ENCODE peak calls at places on chromosomes 12 and 14, in eight cellular contexts. V is adrenal gland, L is uterus, H is GM23338, M is PC-3, E is left lung, B is heart right ventricle, Q is Caco-2. P is an unnamed sample. For H3K36me3, the result is how much of the 10 kb centered on the place peaks cover.

GRCh38 chr12:25707056-25707455 is 154.0 kb upstream of the LMNTD1 start:
- DNase-seq in V (no peak), L (no peak), H (no peak), M (no peak), E (no peak), B (no peak), Q (no peak), P (no peak)

GRCh38 chr14:68377459-68377858 is 415.4 kb downstream of the ZFP36L1 start:
- DNase-seq in V (peak), L (peak), H (no peak), M (no peak), E (peak), B (peak), Q (peak), P (no peak)

GRCh38 chr12:69994593-69995222 is 169.7 kb downstream of the MYRFL start:
- DNase-seq in V (peak), L (no peak), H (no peak), M (no peak), E (no peak), B (no peak), Q (no peak), P (peak)

GRCh38 chr12:121803861-121804416 is at the start of gene SETD1B:
- DNase-seq in V (peak), L (peak), H (peak), M (peak), E (peak), B (peak), Q (peak), P (peak)

GRCh38 chr14:96162265-96162664 is 42.4 kb upstream of the BDKRB2 start:
- DNase-seq in V (no peak), L (no peak), H (no peak), M (no peak), E (no peak), B (no peak), Q (no peak), P (no peak)

GRCh38 chr12:119627686-119628085 is 34.1 kb downstream of the TMEM233 start:
- DNase-seq in V (no peak), L (no peak), H (no peak), M (no peak), E (no peak), B (no peak), Q (no peak), P (no peak)

GRCh38 chr12:100460702-100461101 is 13.0 kb upstream of the NR1H4 start:
- DNase-seq in V (no peak), L (no peak), H (peak), M (no peak), E (no peak), B (no peak), Q (no peak), P (no peak)

GRCh38 chr12:22684526-22685118 is 59.7 kb downstream of the ETNK1 start:
- DNase-seq in V (no peak), L (no peak), H (peak), M (peak), E (no peak), B (no peak), Q (no peak), P (peak)

GRCh38 chr12:111367661-111368221 is 1.2 kb downstream of the PHETA1 start:
- DNase-seq in V (peak), L (no peak), H (no peak), M (peak), E (no peak), B (no peak), Q (peak), P (no peak)

GRCh38 chr12:33277386-33277785 is 162.2 kb downstream of the SYT10 start:
- DNase-seq in V (no peak), L (no peak), H (no peak), M (no peak), E (no peak), B (no peak), Q (no peak), P (no peak)

GRCh38 chr12:481422-481821 is 21.7 kb downstream of the B4GALNT3 start:
- DNase-seq in V (peak), L (peak), H (no peak), M (no peak), E (no peak), B (peak), Q (peak), P (peak)

GRCh38 chr14:91252901-91253794 is 8.6 kb upstream of the GPR68 start:
- DNase-seq in V (no peak), L (peak), H (peak), M (peak), E (peak), B (no peak), Q (no peak), P (no peak)

GRCh38 chr12:106682594-106683234 is 91.8 kb upstream of the RIC8B start:
- DNase-seq in V (no peak), L (no peak), H (peak), M (peak), E (no peak), B (no peak), Q (no peak), P (no peak)

GRCh38 chr14:102799684-102800562 is 22.7 kb downstream of the TRAF3 start:
- DNase-seq in V (no peak), L (no peak), H (no peak), M (no peak), E (no peak), B (no peak), Q (no peak), P (no peak)

GRCh38 chr14:47186491-47186890 is 488.9 kb downstream of the MDGA2 start:
- DNase-seq in V (no peak), L (no peak), H (no peak), M (no peak), E (no peak), B (no peak), Q (no peak), P (peak)

GRCh38 chr12:40469736-40470135 is 222.5 kb upstream of the CNTN1 start:
- DNase-seq in V (no peak), L (no peak), H (no peak), M (no peak), E (no peak), B (no peak), Q (no peak), P (no peak)

GRCh38 chr12:15477761-15478160 is 155.5 kb downstream of the PTPRO start:
- DNase-seq in V (no peak), L (no peak), H (no peak), M (no peak), E (no peak), B (no peak), Q (no peak), P (no peak)

GRCh38 chr14:43356382-43356781 is 1150.7 kb downstream of the FSCB start:
- DNase-seq in V (no peak), L (no peak), H (no peak), M (no peak), E (no peak), B (no peak), Q (no peak), P (no peak)

GRCh38 chr12:111126331-111126730 is 206.0 kb upstream of the MYL2 start:
- DNase-seq in V (peak), L (no peak), H (no peak), M (no peak), E (peak), B (peak), Q (no peak), P (no peak)

GRCh38 chr12:53299101-53299453 is 418 bp upstream of the MYG1 start:
- DNase-seq in V (peak), L (no peak), H (no peak), M (peak), E (peak), B (no peak), Q (peak), P (peak)

GRCh38 chr12:52992699-52993557 is 13.3 kb upstream of the EIF4B start:
- DNase-seq in V (no peak), L (no peak), H (no peak), M (peak), E (no peak), B (no peak), Q (peak), P (no peak)

GRCh38 chr12:7319934-7320333 is 16.1 kb downstream of the ACSM4 start:
- DNase-seq in V (no peak), L (no peak), H (no peak), M (peak), E (no peak), B (no peak), Q (no peak), P (peak)

GRCh38 chr12:15963271-15963670 is 52.1 kb downstream of the DERA start:
- DNase-seq in V (no peak), L (no peak), H (no peak), M (peak), E (no peak), B (no peak), Q (no peak), P (no peak)

GRCh38 chr12:29103539-29103974 is 45.5 kb upstream of the FAR2 start:
- DNase-seq in V (no peak), L (no peak), H (no peak), M (no peak), E (no peak), B (no peak), Q (no peak), P (no peak)

GRCh38 chr12:58906917-58907316 is 13.4 kb downstream of the LRIG3 start:
- DNase-seq in V (no peak), L (no peak), H (no peak), M (no peak), E (no peak), B (no peak), Q (no peak), P (no peak)

GRCh38 chr12:74415633-74416032 is 122.0 kb upstream of the ATXN7L3B start:
- DNase-seq in V (no peak), L (no peak), H (peak), M (peak), E (no peak), B (no peak), Q (no peak), P (peak)

GRCh38 chr14:85607571-85608219 is 77.8 kb downstream of the FLRT2 start:
- DNase-seq in V (no peak), L (no peak), H (no peak), M (peak), E (no peak), B (no peak), Q (no peak), P (peak)

GRCh38 chr14:85617799-85618198 is 87.9 kb downstream of the FLRT2 start:
- DNase-seq in V (no peak), L (no peak), H (no peak), M (peak), E (no peak), B (no peak), Q (no peak), P (peak)

GRCh38 chr14:51188566-51189185 is 51.4 kb upstream of the TMX1 start:
- DNase-seq in V (no peak), L (peak), H (no peak), M (peak), E (no peak), B (no peak), Q (no peak), P (no peak)

GRCh38 chr14:24395609-24396580 is 2.9 kb upstream of the NYNRIN start:
- DNase-seq in V (peak), L (no peak), H (no peak), M (no peak), E (no peak), B (no peak), Q (no peak), P (peak)

GRCh38 chr12:113403435-113404415 is at the start of gene SDS:
- DNase-seq in V (peak), L (no peak), H (no peak), M (peak), E (peak), B (peak), Q (no peak), P (peak)

GRCh38 chr14:75886661-75887348 is 95.0 kb downstream of the TGFB3 start:
- DNase-seq in V (no peak), L (no peak), H (no peak), M (no peak), E (no peak), B (no peak), Q (no peak), P (no peak)

GRCh38 chr14:80269338-80269935 is 58.1 kb upstream of the DIO2 start:
- DNase-seq in V (no peak), L (no peak), H (no peak), M (peak), E (no peak), B (no peak), Q (no peak), P (no peak)

GRCh38 chr12:953776-954175 is 4.3 kb upstream of the RAD52 start:
- DNase-seq in V (no peak), L (no peak), H (no peak), M (peak), E (no peak), B (no peak), Q (no peak), P (peak)

GRCh38 chr12:550473-551260 is 90.9 kb downstream of the B4GALNT3 start:
- DNase-seq in V (no peak), L (no peak), H (no peak), M (no peak), E (no peak), B (no peak), Q (no peak), P (no peak)

GRCh38 chr12:131673519-131674265 is 37.2 kb upstream of the SFSWAP start:
- DNase-seq in V (no peak), L (no peak), H (no peak), M (peak), E (no peak), B (no peak), Q (no peak), P (no peak)

GRCh38 chr12:131671871-131672270 is 39.0 kb upstream of the SFSWAP start:
- DNase-seq in V (no peak), L (no peak), H (no peak), M (no peak), E (no peak), B (no peak), Q (no peak), P (no peak)

GRCh38 chr12:131672941-131673330 is 38.0 kb upstream of the SFSWAP start:
- DNase-seq in V (no peak), L (no peak), H (no peak), M (no peak), E (no peak), B (no peak), Q (no peak), P (no peak)

GRCh38 chr12:131672311-131672940 is 38.5 kb upstream of the SFSWAP start:
- DNase-seq in V (no peak), L (no peak), H (no peak), M (no peak), E (no peak), B (no peak), Q (no peak), P (no peak)

GRCh38 chr12:131671276-131671675 is 39.6 kb upstream of the SFSWAP start:
- DNase-seq in V (no peak), L (no peak), H (no peak), M (no peak), E (no peak), B (no peak), Q (no peak), P (no peak)
- TF ChIP-seq CTCF in V (no peak), L (no peak), H (no peak), M (no peak), E (no peak), B (no peak), Q (no peak), P (no peak)

GRCh38 chr12:124976999-124977398 is 11.9 kb downstream of the DHX37 start:
- DNase-seq in V (no peak), L (no peak), H (no peak), M (no peak), E (no peak), B (no peak), Q (no peak), P (no peak)

GRCh38 chr12:124980098-124980892 is 8.6 kb downstream of the DHX37 start:
- DNase-seq in V (no peak), L (no peak), H (no peak), M (no peak), E (no peak), B (no peak), Q (no peak), P (no peak)

GRCh38 chr12:124975276-124975675 is 13.7 kb downstream of the DHX37 start:
- DNase-seq in V (no peak), L (no peak), H (no peak), M (no peak), E (no peak), B (no peak), Q (no peak), P (no peak)

GRCh38 chr12:124979568-124979967 is 9.4 kb downstream of the DHX37 start:
- DNase-seq in V (no peak), L (no peak), H (no peak), M (no peak), E (no peak), B (no peak), Q (no peak), P (no peak)
- H3K36me3 ChIP-seq in V (under half), L (under half), H (under half), M (half or more), E (half or more), B (under half), Q (under half), P (half or more)

GRCh38 chr14:21924479-21924878 is 250.9 kb upstream of the OR4E1 start:
- DNase-seq in V (no peak), L (no peak), H (peak), M (no peak), E (no peak), B (no peak), Q (no peak), P (no peak)
- TF ChIP-seq CTCF in V (no peak), L (no peak), H (peak), M (no peak), E (no peak), B (no peak), Q (no peak), P (peak)

GRCh38 chr14:59463773-59464650 is 1.2 kb downstream of the GPR135 start:
- DNase-seq in V (no peak), L (peak), H (peak), M (no peak), E (no peak), B (no peak), Q (no peak), P (no peak)

GRCh38 chr14:59464651-59465569 is at the start of gene GPR135:
- DNase-seq in V (peak), L (peak), H (peak), M (peak), E (peak), B (peak), Q (peak), P (peak)

GRCh38 chr14:59460378-59460777 is 4.8 kb downstream of the GPR135 start:
- DNase-seq in V (no peak), L (no peak), H (no peak), M (no peak), E (no peak), B (no peak), Q (no peak), P (no peak)

GRCh38 chr14:59465570-59466150 is 480 bp upstream of the GPR135 start:
- DNase-seq in V (no peak), L (no peak), H (no peak), M (no peak), E (no peak), B (no peak), Q (no peak), P (no peak)

GRCh38 chr14:59461891-59462290 is 3.3 kb downstream of the GPR135 start:
- DNase-seq in V (no peak), L (no peak), H (no peak), M (no peak), E (no peak), B (no peak), Q (no peak), P (no peak)
- H3K36me3 ChIP-seq in V (under half), L (under half), H (under half), M (under half), E (under half), B (under half), Q (under half), P (under half)

DNA sequence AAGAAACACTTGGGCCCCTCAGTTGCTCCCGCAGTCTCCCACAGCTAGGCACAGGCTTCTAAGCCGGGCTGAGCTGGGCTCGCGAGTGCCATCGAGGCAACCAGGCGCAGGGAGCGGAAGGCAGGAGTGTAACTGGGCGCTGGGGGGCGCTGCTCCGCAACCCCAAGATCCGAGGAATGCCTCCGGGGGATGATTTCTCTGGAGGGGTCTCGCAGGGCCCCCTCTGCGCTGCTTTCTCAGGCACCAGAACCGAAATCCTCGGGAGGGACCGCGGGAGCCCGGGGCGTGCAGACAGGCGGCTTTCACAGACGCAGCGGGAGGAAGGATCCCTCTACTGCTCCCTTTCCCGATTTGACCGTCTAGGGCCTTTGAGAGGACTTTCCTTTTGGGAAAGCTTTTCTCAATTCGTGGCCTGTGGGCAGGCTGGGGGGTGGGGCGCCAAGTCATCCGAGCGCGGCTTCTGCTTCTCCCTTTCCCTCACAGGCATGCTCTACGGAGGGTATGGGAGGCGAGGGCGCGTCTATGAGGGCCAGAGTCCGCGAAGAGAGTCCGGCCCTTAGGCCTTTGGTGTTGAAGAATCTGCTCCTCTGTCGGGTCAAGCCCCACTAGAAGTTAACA is 4.3 kb upstream of the NKX2-1 start:
- DNase-seq in V (no peak), L (no peak), H (peak), M (no peak), E (peak), B (no peak), Q (no peak), P (no peak)
- TF ChIP-seq CTCF in V (no peak), L (no peak), H (peak), M (no peak), E (no peak), B (no peak), Q (no peak), P (peak)

GRCh38 chr14:104924421-104925213 is at the start of gene PLD4:
- DNase-seq in V (no peak), L (no peak), H (no peak), M (no peak), E (peak), B (no peak), Q (no peak), P (no peak)

GRCh38 chr14:104927432-104927816 is 2.7 kb downstream of the PLD4 start:
- DNase-seq in V (no peak), L (no peak), H (peak), M (no peak), E (peak), B (no peak), Q (no peak), P (no peak)

GRCh38 chr14:104925214-104925899 is 678 bp downstream of the PLD4 start:
- DNase-seq in V (no peak), L (no peak), H (no peak), M (no peak), E (peak), B (no peak), Q (no peak), P (no peak)

GRCh38 chr14:104926619-104927431 is 2.1 kb downstream of the PLD4 start:
- DNase-seq in V (no peak), L (no peak), H (peak), M (no peak), E (peak), B (no peak), Q (no peak), P (no peak)

GRCh38 chr14:104925941-104926609 is 1.4 kb downstream of the PLD4 start:
- DNase-seq in V (no peak), L (no peak), H (no peak), M (no peak), E (peak), B (no peak), Q (no peak), P (no peak)
- H3K36me3 ChIP-seq in V (under half), L (under half), H (under half), M (under half), E (under half), B (under half), Q (under half), P (under half)

GRCh38 chr14:100078997-100079561 is 13.9 kb downstream of the EVL start:
- DNase-seq in V (no peak), L (no peak), H (peak), M (peak), E (no peak), B (no peak), Q (no peak), P (peak)
- TF ChIP-seq CTCF in V (no peak), L (no peak), H (no peak), M (no peak), E (no peak), B (peak), Q (no peak), P (no peak)

GRCh38 chr14:73717998-73718741 is 4.0 kb upstream of the PNMA1 start:
- DNase-seq in V (peak), L (peak), H (peak), M (peak), E (no peak), B (no peak), Q (no peak), P (no peak)

GRCh38 chr14:73715707-73716106 is 1.5 kb upstream of the PNMA1 start:
- DNase-seq in V (no peak), L (no peak), H (no peak), M (no peak), E (no peak), B (no peak), Q (no peak), P (no peak)

GRCh38 chr14:73719361-73719760 is 5.2 kb upstream of the PNMA1 start:
- DNase-seq in V (no peak), L (no peak), H (peak), M (peak), E (no peak), B (no peak), Q (no peak), P (no peak)

GRCh38 chr14:73718742-73719251 is 4.6 kb upstream of the PNMA1 start:
- DNase-seq in V (no peak), L (peak), H (peak), M (no peak), E (no peak), B (no peak), Q (no peak), P (no peak)

DNA sequence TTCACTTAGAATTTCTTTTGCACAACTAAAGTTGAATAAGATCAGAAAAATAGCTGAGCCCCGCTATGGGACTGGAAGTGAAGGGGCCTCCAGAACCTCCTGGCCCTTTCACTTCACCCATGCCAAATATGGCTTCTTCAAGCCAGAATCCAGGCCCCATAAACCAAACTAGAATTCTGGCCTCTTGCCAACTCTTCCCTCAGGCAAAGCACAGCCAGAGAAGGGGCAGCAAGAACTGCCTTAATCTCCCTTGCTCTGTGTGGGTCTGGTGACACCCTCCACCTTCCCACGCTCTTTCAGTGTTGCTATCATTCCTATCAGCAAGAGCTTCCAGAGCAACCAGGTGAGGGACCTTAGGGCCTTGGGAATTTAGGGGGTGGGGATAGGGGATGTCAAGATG is 3.1 kb upstream of the PNMA1 start:
- DNase-seq in V (no peak), L (peak), H (no peak), M (no peak), E (no peak), B (no peak), Q (no peak), P (no peak)
- H3K36me3 ChIP-seq in V (under half), L (under half), H (under half), M (under half), E (half or more), B (under half), Q (under half), P (under half)